ENCODE peak calls at places on chromosomes 7 and 10, in seven cellular contexts. W, P, Y, M, B, C and X are unnamed samples.

GRCh38 chr10:119620241-119620753 is 23.5 kb upstream of the TIAL1 start:
- DNase-seq in W (peak), P (no peak), Y (no peak), M (no peak), B (no peak), C (no peak), X (no peak)

GRCh38 chr10:82628373-82628772 is 753.4 kb downstream of the NRG3 start:
- DNase-seq in W (no peak), P (no peak), Y (no peak), M (no peak), B (no peak), C (no peak), X (no peak)

GRCh38 chr7:10973942-10974716 is 457 bp downstream of the PHF14 start:
- DNase-seq in W (no peak), P (peak), Y (no peak), M (no peak), B (no peak), C (no peak), X (no peak)

GRCh38 chr10:93495654-93496321 is 624 bp upstream of the CEP55 start:
- DNase-seq in W (peak), P (peak), Y (no peak), M (no peak), B (no peak), C (no peak), X (no peak)

GRCh38 chr7:40799-41750 is 151.3 kb upstream of the FAM20C start:
- DNase-seq in W (no peak), P (peak), Y (no peak), M (no peak), B (no peak), C (no peak), X (no peak)

GRCh38 chr10:69220510-69220909 is 378 bp downstream of the HKDC1 start:
- DNase-seq in W (no peak), P (no peak), Y (no peak), M (no peak), B (no peak), C (no peak), X (no peak)

GRCh38 chr10:92760609-92761008 is 70.9 kb downstream of the HHEX start:
- DNase-seq in W (no peak), P (no peak), Y (peak), M (no peak), B (no peak), C (no peak), X (no peak)

GRCh38 chr7:157493017-157493416 is 156.2 kb downstream of the DNAJB6 start:
- DNase-seq in W (no peak), P (no peak), Y (no peak), M (no peak), B (no peak), C (no peak), X (no peak)

GRCh38 chr10:100829103-100829870 is 83.5 kb upstream of the SLF2 start:
- DNase-seq in W (no peak), P (no peak), Y (no peak), M (no peak), B (no peak), C (no peak), X (no peak)

GRCh38 chr10:102744374-102745051 is 765 bp downstream of the WBP1L start:
- DNase-seq in W (no peak), P (no peak), Y (no peak), M (no peak), B (no peak), C (peak), X (no peak)

GRCh38 chr7:48611993-48612392 is 312.4 kb upstream of the CDC14C start:
- DNase-seq in W (peak), P (no peak), Y (no peak), M (no peak), B (no peak), C (no peak), X (no peak)

GRCh38 chr10:131961777-131962450 is 19.8 kb downstream of the BNIP3 start:
- DNase-seq in W (no peak), P (no peak), Y (no peak), M (no peak), B (no peak), C (no peak), X (no peak)

GRCh38 chr7:86814980-86815379 is 171.3 kb downstream of the GRM3 start:
- DNase-seq in W (no peak), P (no peak), Y (no peak), M (no peak), B (peak), C (no peak), X (no peak)

GRCh38 chr10:9986786-9987185 is 1030.9 kb upstream of the CELF2 start:
- DNase-seq in W (no peak), P (no peak), Y (no peak), M (no peak), B (no peak), C (no peak), X (no peak)

GRCh38 chr10:44394696-44395383 is 9.9 kb upstream of the CXCL12 start:
- DNase-seq in W (no peak), P (no peak), Y (no peak), M (no peak), B (no peak), C (no peak), X (no peak)

GRCh38 chr7:100266576-100267354 is 40.7 kb upstream of the SPDYE3 start:
- DNase-seq in W (no peak), P (no peak), Y (no peak), M (no peak), B (no peak), C (no peak), X (no peak)

GRCh38 chr10:92420554-92421275 is 129.7 kb downstream of the MARCHF5 start:
- DNase-seq in W (no peak), P (no peak), Y (no peak), M (no peak), B (no peak), C (no peak), X (no peak)

GRCh38 chr10:113104071-113104470 is 154.0 kb downstream of the TCF7L2 start:
- DNase-seq in W (no peak), P (no peak), Y (no peak), M (no peak), B (no peak), C (no peak), X (no peak)

GRCh38 chr10:52314007-52314821 is at the start of gene DKK1:
- DNase-seq in W (peak), P (peak), Y (no peak), M (no peak), B (peak), C (no peak), X (peak)

GRCh38 chr7:142499641-142500040 is 241.8 kb upstream of the PRSS58 start:
- DNase-seq in W (no peak), P (no peak), Y (no peak), M (no peak), B (no peak), C (no peak), X (no peak)

GRCh38 chr10:122618461-122619165 is 58.1 kb downstream of the DMBT1 start:
- DNase-seq in W (no peak), P (no peak), Y (no peak), M (no peak), B (no peak), C (no peak), X (no peak)

GRCh38 chr7:114095885-114096284 is 177.1 kb upstream of the PPP1R3A start:
- DNase-seq in W (no peak), P (no peak), Y (no peak), M (no peak), B (no peak), C (no peak), X (no peak)

GRCh38 chr7:16423761-16424160 is 2.4 kb upstream of the CRPPA start:
- DNase-seq in W (no peak), P (no peak), Y (no peak), M (no peak), B (no peak), C (no peak), X (no peak)

GRCh38 chr7:116990056-116990455 is 36.8 kb downstream of the ST7 start:
- DNase-seq in W (peak), P (peak), Y (no peak), M (no peak), B (no peak), C (no peak), X (no peak)

GRCh38 chr7:151844080-151844827 is 32.7 kb downstream of the PRKAG2 start:
- DNase-seq in W (no peak), P (no peak), Y (peak), M (no peak), B (no peak), C (no peak), X (peak)

GRCh38 chr7:90625562-90625961 is 29.4 kb downstream of the CDK14 start:
- DNase-seq in W (no peak), P (peak), Y (peak), M (no peak), B (no peak), C (no peak), X (no peak)

GRCh38 chr10:46288601-46289206 is 1.9 kb downstream of the ANTXRL start:
- DNase-seq in W (no peak), P (no peak), Y (no peak), M (no peak), B (no peak), C (no peak), X (no peak)

GRCh38 chr7:40921589-40922315 is 781.1 kb downstream of the INHBA start:
- DNase-seq in W (peak), P (no peak), Y (no peak), M (no peak), B (no peak), C (no peak), X (no peak)

GRCh38 chr10:119689016-119689564 is 36.8 kb upstream of the INPP5F start:
- DNase-seq in W (no peak), P (no peak), Y (no peak), M (no peak), B (no peak), C (no peak), X (no peak)

GRCh38 chr7:50762337-50762736 is 20.4 kb downstream of the GRB10 start:
- DNase-seq in W (peak), P (no peak), Y (no peak), M (no peak), B (no peak), C (no peak), X (peak)

GRCh38 chr7:74236284-74236683 is 17.9 kb downstream of the RFC2 start:
- DNase-seq in W (no peak), P (no peak), Y (no peak), M (no peak), B (no peak), C (no peak), X (no peak)

GRCh38 chr10:42989481-42989921 is 87.4 kb upstream of the RET start:
- DNase-seq in W (no peak), P (peak), Y (no peak), M (no peak), B (no peak), C (no peak), X (no peak)

GRCh38 chr10:6175329-6176055 is 27.2 kb upstream of the PFKFB3 start:
- DNase-seq in W (no peak), P (no peak), Y (no peak), M (no peak), B (no peak), C (no peak), X (no peak)

GRCh38 chr10:6177880-6178281 is 24.9 kb upstream of the PFKFB3 start:
- DNase-seq in W (no peak), P (no peak), Y (no peak), M (no peak), B (no peak), C (no peak), X (no peak)

GRCh38 chr10:6178581-6178980 is 24.2 kb upstream of the PFKFB3 start:
- DNase-seq in W (no peak), P (no peak), Y (no peak), M (no peak), B (no peak), C (no peak), X (no peak)

GRCh38 chr10:6179078-6179477 is 23.7 kb upstream of the PFKFB3 start:
- DNase-seq in W (no peak), P (no peak), Y (no peak), M (no peak), B (no peak), C (no peak), X (no peak)

GRCh38 chr10:6176691-6177231 is 26.0 kb upstream of the PFKFB3 start:
- DNase-seq in W (peak), P (no peak), Y (no peak), M (no peak), B (no peak), C (no peak), X (no peak)
- H3K27ac ChIP-seq in W (no peak), P (no peak), Y (no peak), M (peak), B (no peak), C (no peak), X (peak)

GRCh38 chr7:110519851-110520250 is 571.1 kb upstream of the LRRN3 start:
- DNase-seq in W (no peak), P (no peak), Y (no peak), M (no peak), B (no peak), C (no peak), X (no peak)

DNA sequence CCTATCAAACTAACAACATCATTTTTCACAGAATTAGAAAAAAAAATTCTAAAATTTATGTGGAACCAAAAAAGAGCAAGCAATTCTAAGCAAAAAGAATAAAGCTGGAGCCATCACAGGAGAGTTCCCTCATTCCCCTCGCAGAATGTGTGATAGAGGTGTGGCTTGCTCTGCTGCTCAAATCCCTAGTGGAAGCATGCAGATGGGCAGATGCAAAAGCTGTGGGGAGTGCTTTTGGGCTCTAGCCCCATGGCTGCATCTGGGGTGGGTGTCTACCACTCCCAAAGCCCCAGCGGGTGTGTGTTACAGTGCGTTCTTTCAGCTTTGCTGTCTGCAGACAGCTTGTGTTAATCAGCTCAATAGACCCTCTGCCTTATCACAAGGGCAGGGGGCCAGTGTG is 576.0 kb upstream of the LRRN3 start:
- DNase-seq in W (no peak), P (no peak), Y (no peak), M (no peak), B (no peak), C (no peak), X (no peak)
- H3K27ac ChIP-seq in W (no peak), P (no peak), Y (no peak), M (no peak), B (no peak), C (no peak), X (no peak)

DNA sequence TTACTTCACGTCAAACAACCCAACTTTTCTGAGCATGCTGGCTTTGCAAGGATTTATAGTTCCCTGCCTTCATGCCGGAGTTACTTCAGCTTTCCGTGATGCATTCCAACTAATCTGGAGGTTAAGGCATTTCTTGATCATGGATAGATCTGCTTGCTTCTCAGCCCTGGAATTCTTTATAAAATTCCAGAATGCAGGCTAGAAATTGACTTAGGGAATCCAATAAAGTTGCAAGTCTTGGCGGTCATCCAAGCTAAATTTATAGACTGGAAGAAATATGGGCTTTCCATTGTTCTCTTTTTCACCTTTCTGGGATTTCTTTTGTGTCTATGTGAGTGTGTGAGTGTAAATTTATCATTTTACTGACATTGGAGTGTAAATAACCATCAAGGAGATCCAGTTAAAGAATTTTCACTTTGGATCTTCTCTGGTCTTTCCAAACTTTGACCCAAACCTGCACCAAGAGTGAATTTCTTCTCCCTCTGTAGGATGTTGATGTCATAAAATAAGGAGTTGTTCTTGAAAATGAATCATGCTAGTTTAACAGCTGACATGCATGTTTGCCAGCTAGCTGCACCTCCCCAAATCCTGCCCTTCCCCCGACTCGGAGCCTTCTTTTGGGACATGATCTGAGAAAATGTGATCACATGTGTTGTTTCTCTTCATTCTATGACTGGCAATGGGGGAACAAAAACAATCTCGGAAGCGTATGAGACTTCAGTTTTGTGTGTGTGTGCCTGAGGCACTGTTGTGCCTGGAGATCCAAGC is 288.9 kb downstream of the TWIST1 start:
- DNase-seq in W (no peak), P (peak), Y (no peak), M (no peak), B (no peak), C (no peak), X (no peak)
- H3K27ac ChIP-seq in W (no peak), P (no peak), Y (no peak), M (no peak), B (no peak), C (no peak), X (no peak)

DNA sequence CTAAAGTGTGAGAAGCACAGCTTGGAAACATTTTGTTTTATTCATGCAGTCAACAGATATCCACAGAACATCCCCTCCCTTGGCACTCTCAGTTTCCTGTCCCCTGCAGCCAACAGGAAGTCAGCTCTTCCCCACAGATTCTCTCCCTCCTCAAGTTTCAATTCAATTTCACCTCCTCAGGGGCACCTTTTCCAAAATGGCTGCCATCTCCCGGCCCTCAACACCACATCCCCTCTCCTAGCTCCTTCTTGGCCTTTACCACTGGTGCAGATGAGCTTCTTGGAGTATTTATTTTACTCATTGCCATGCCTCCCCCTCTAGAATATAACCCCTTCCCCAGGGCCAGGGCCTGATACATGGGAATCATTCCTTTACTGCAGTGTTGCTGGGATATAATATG is 94.0 kb downstream of the WDR11 start:
- DNase-seq in W (no peak), P (no peak), Y (no peak), M (no peak), B (no peak), C (no peak), X (no peak)
- H3K27ac ChIP-seq in W (no peak), P (no peak), Y (no peak), M (no peak), B (no peak), C (no peak), X (peak)

GRCh38 chr10:95388072-95388471 is 97.3 kb upstream of the PDLIM1 start:
- DNase-seq in W (no peak), P (no peak), Y (no peak), M (no peak), B (no peak), C (no peak), X (no peak)
- H3K27ac ChIP-seq in W (no peak), P (no peak), Y (no peak), M (no peak), B (no peak), C (no peak), X (no peak)

GRCh38 chr10:15150563-15150962 is 17.9 kb downstream of the NMT2 start:
- DNase-seq in W (no peak), P (no peak), Y (no peak), M (no peak), B (no peak), C (no peak), X (no peak)
- H3K27ac ChIP-seq in W (no peak), P (no peak), Y (no peak), M (no peak), B (no peak), C (no peak), X (no peak)

DNA sequence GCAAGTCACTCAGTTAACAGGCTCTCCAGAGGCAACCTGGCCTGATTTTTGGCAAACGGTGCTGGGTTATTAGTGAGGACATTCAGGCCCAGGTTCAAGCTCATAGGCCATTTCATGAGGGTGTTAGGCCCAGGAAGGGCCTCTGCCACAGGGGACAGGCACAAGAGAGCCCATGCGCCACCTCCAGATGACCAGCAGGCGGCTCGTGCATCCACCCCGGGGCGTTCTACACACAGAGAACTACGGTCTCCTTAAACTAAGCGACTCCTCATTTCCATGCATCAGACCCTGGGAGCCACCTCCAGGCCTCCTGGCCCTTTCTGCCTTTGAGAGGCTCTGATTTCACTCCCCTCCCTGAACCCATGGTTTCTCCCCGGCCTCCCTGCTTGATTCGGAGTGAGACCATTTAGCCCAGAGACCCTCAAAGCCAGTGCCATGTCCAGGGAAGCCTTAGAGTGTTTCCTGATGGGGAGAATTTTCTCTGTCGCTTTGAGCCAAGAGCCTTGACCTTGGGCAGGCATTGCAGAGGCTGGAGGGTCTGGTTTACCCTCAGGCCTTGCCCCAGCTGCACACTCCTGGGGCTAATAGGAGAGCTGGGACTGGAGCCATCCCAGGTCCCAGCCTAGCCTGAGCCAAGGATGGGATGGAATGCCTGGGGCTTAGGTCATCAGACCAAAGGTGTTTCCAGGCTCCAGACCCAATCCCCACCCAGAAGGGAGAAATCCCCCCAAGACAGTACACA is 188.0 kb downstream of the GRID1 start:
- DNase-seq in W (no peak), P (no peak), Y (no peak), M (no peak), B (peak), C (no peak), X (no peak)
- H3K27ac ChIP-seq in W (no peak), P (no peak), Y (no peak), M (no peak), B (no peak), C (no peak), X (no peak)

GRCh38 chr7:1567082-1567771 is 2.6 kb downstream of the PSMG3 start:
- DNase-seq in W (no peak), P (peak), Y (no peak), M (no peak), B (peak), C (no peak), X (no peak)
- H3K27ac ChIP-seq in W (no peak), P (peak), Y (peak), M (no peak), B (peak), C (no peak), X (peak)

GRCh38 chr10:71467161-71467560 is 70.4 kb downstream of the CDH23 start:
- DNase-seq in W (no peak), P (no peak), Y (no peak), M (no peak), B (no peak), C (no peak), X (no peak)
- H3K27ac ChIP-seq in W (no peak), P (no peak), Y (no peak), M (no peak), B (no peak), C (no peak), X (no peak)